ENCODE peak calls at places on chromosomes 5 and 9, in five cellular contexts. K is cardiac muscle cell, B is PC-3, Z is heart right ventricle, R is pancreas. G is an unnamed sample.

GRCh38 chr5:149646564-149646963 is 65.3 kb downstream of the ARHGEF37 start:
- DNase-seq in K (peak; percentile 52), B (no peak), Z (peak; percentile 49), R (no peak), G (no peak)

GRCh38 chr9:4666042-4666699 is at the start of gene SPATA6L:
- DNase-seq in K (peak; percentile 61), B (peak; percentile 44), Z (peak; percentile 68), R (peak; percentile 86), G (peak; percentile 63)

GRCh38 chr9:73565026-73565425 is 413.4 kb downstream of the ANXA1 start:
- DNase-seq in K (no peak), B (no peak), Z (no peak), R (no peak), G (no peak)

GRCh38 chr9:85262333-85262732 is 479.4 kb downstream of the AGTPBP1 start:
- DNase-seq in K (no peak), B (no peak), Z (no peak), R (no peak), G (no peak)

GRCh38 chr5:88826959-88827585 is 55.9 kb downstream of the MEF2C start:
- DNase-seq in K (peak; percentile 50), B (peak; percentile 70), Z (peak; percentile 84), R (no peak), G (peak; percentile 50)

GRCh38 chr5:145944328-145944727 is 8.0 kb downstream of the SH3RF2 start:
- DNase-seq in K (no peak), B (no peak), Z (no peak), R (no peak), G (no peak)

GRCh38 chr5:74275204-74275992 is 365.1 kb downstream of the ENC1 start:
- DNase-seq in K (no peak), B (no peak), Z (no peak), R (no peak), G (no peak)

GRCh38 chr5:128062172-128062746 is 21.3 kb upstream of the SLC12A2 start:
- DNase-seq in K (no peak), B (peak; percentile 58), Z (no peak), R (no peak), G (no peak)

GRCh38 chr5:178182158-178182876 is 4.9 kb downstream of the GMCL2 start:
- DNase-seq in K (no peak), B (peak; percentile 62), Z (no peak), R (no peak), G (peak; percentile 44)

GRCh38 chr5:61407706-61408105 is 75.6 kb downstream of the ZSWIM6 start:
- DNase-seq in K (no peak), B (no peak), Z (no peak), R (no peak), G (no peak)

GRCh38 chr9:71383308-71383707 is 261.9 kb upstream of the TRPM3 start:
- DNase-seq in K (peak; percentile 47), B (no peak), Z (no peak), R (no peak), G (no peak)

DNA sequence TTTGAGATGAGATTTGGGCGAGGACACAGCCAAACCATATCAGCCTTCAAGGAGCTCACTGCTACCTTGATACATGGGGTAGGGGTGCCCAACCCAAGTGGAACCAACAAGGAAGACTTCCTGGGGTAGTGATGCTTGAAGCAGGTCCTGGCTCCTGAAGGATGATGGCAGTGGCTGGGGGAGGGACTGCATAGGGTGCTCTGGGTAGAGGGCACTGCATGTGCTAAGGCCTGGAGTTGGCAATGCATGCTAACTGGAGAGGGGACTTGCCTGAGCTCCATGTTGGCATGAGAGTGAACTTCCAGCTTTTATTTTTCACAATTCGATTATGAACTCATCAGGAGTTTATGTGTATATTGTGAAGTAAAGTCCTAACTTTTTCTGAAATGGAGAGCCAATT is 58.6 kb upstream of the FRRS1L start:
- DNase-seq in K (no peak), B (no peak), Z (no peak), R (no peak), G (no peak)
- TF ChIP-seq CTCF in K (no peak), B (no peak), Z (no peak), R (no peak), G (no peak)

DNA sequence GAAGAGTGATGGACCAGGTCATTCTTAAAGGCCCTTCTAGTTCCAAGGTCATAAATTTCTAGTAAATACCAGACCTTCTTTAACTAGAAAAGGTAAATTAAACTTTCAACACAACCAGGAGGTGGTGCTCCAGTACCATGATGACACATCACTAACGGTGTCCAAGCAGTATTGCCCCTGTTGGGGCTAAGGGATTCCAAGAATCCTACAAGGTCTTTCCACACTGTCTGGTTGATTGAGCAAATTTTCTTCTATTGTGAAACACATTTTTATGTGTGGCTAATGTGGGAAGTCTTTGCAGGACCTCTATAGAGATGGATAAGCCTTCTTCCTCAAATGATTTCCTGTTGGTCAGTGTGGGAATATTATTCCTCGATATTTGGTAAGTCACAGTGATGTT is 459.6 kb upstream of the PAPPA start:
- DNase-seq in K (peak; percentile 22), B (peak; percentile 61), Z (peak; percentile 6), R (no peak), G (peak; percentile 23)
- TF ChIP-seq CTCF in K (peak; percentile 47), B (peak; percentile 65), Z (no peak), R (no peak), G (no peak)

GRCh38 chr5:54902817-54903473 is 82.4 kb downstream of the ESM1 start:
- DNase-seq in K (no peak), B (no peak), Z (no peak), R (no peak), G (no peak)

GRCh38 chr5:54900906-54901725 is 84.3 kb downstream of the ESM1 start:
- DNase-seq in K (no peak), B (peak; percentile 23), Z (no peak), R (no peak), G (no peak)

GRCh38 chr5:54905246-54905770 is 80.1 kb downstream of the ESM1 start:
- DNase-seq in K (no peak), B (no peak), Z (no peak), R (no peak), G (no peak)

GRCh38 chr5:54905942-54906537 is 79.4 kb downstream of the ESM1 start:
- DNase-seq in K (peak; percentile 78), B (peak; percentile 66), Z (peak; percentile 56), R (peak; percentile 74), G (peak; percentile 74)

DNA sequence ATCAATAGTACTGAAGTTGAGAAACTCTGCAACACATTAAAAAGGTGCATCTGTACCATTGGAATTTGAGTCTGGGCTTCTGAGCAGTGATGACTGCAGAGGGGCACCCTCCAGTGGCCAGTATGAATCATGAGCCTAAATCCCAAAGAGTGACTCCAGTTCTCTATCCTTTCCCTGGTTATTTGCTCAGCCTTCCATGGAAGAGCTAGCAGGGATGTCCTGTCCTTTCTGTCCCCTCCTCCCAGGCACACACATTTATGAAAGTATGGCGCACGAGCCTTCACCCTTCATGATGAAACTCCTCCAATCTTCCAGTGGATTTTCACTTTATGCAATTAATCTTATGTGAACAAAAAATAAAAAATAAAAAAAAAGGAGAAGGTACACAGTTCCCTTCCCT is 81.0 kb downstream of the ESM1 start:
- DNase-seq in K (peak; percentile 66), B (peak; percentile 51), Z (no peak), R (no peak), G (peak; percentile 16)
- TF ChIP-seq CTCF in K (peak; percentile 71), B (peak; percentile 61), Z (no peak), R (no peak), G (peak; percentile 65)

DNA sequence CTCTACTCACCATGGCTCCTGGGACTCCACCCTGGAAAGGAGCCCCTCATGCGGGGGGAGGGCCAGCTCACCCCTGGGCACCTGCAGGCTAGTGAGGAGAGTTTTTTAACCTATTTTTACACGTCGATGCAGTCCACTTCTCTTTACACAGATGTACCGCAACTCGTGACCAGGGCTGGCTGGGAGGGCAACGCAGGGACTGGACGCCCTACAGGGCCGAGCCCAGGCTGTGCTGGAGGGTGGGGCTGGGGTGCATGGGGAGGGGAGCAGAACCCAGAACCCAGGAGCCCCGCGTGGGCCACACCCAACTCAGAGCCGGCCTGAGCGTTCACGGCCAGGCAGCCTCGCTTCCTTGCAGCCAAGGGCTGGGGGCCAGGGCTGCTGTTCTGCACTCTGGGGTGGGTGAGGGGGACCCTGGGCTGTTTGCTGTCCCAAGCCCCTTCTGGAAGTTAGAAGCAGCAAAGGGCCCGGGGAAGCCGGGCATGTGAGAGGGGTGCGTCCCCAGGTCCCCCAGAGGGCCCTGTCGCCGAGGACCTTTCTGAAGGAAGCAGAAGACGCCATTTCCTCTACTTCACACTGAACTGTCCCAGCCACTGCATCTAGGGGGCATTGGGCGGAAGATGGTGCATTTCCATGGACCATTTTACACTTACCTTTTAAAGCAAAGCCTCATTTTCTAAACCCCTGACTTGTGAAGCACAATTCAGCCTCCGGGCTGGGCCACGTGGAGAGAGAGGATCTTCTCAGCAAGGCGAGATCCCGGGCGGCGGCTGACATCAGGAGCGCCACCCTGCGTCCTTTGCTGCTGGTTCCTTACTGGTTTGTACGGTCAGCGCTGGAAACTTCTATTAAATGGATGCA is 90.5 kb downstream of the KCNT1 start:
- DNase-seq in K (no peak), B (no peak), Z (no peak), R (no peak), G (no peak)
- TF ChIP-seq CTCF in K (no peak), B (no peak), Z (no peak), R (no peak), G (no peak)

DNA sequence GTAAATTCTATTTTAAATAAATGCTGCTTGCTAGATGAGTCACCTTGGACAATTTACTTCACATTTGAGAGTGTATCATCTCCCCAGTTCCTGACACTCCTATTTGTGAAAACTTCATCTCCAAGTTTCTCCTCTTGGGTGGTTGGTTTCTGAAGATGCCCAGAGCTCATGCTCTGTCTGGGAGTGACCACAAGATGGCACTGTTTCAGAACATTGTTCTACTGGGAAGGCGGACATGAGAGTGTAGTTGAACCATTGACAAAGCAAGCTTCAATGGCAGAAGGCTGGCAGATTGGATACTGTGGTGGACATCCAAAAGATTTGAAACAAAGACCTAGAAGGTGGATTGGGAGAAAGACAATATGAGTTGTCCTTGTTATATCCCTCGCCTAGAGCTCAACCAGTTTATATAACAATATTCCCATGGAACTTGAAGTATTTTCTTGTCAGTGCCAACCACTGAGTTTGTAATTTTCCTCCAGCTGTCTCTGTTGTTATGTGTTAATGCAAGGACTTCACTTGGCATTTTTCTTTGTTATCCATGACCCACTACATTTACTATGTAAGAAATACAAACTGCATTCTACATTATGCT is 234.3 kb upstream of the ANKH start:
- DNase-seq in K (peak; percentile 68), B (peak; percentile 74), Z (peak; percentile 45), R (no peak), G (peak; percentile 56)
- TF ChIP-seq CTCF in K (peak; percentile 77), B (peak; percentile 89), Z (peak; percentile 49), R (peak; percentile 71), G (peak; percentile 85)

GRCh38 chr9:105636331-105636730 is 25.9 kb upstream of the TAL2 start:
- DNase-seq in K (no peak), B (no peak), Z (no peak), R (no peak), G (no peak)

GRCh38 chr9:105633373-105633772 is 28.9 kb upstream of the TAL2 start:
- DNase-seq in K (no peak), B (no peak), Z (no peak), R (no peak), G (no peak)

GRCh38 chr9:105632807-105633206 is 29.4 kb upstream of the TAL2 start:
- DNase-seq in K (no peak), B (peak; percentile 31), Z (no peak), R (no peak), G (no peak)

GRCh38 chr9:105639936-105640335 is 22.3 kb upstream of the TAL2 start:
- DNase-seq in K (no peak), B (no peak), Z (no peak), R (no peak), G (no peak)

GRCh38 chr9:105637787-105638395 is 24.4 kb upstream of the TAL2 start:
- DNase-seq in K (no peak), B (no peak), Z (no peak), R (no peak), G (no peak)
- TF ChIP-seq CTCF in K (peak; percentile 53), B (peak; percentile 65), Z (no peak), R (no peak), G (peak; percentile 81)

GRCh38 chr9:98755006-98755618 is 41.2 kb downstream of the ANKS6 start:
- DNase-seq in K (no peak), B (no peak), Z (no peak), R (no peak), G (no peak)
- TF ChIP-seq CTCF in K (no peak), B (peak; percentile 19), Z (no peak), R (no peak), G (no peak)